ENCODE peak calls at places on chromosomes 5 and 9, in six cellular contexts. E, Z, O, Q, G and J are unnamed samples.

GRCh38 chr9:32742296-32742695 is 41.0 kb upstream of the TMEM215 start:
- DNase-seq in E (no peak), Z (peak), O (no peak), Q (no peak), G (no peak), J (no peak)

GRCh38 chr9:136484153-136485048 is 1.6 kb upstream of the SEC16A start:
- DNase-seq in E (no peak), Z (no peak), O (no peak), Q (no peak), G (no peak), J (peak)

GRCh38 chr9:108083796-108084352 is 594.3 kb upstream of the KLF4 start:
- DNase-seq in E (no peak), Z (no peak), O (no peak), Q (no peak), G (no peak), J (no peak)

GRCh38 chr9:114431003-114431402 is 43.2 kb upstream of the AKNA start:
- DNase-seq in E (no peak), Z (no peak), O (no peak), Q (no peak), G (no peak), J (no peak)

GRCh38 chr9:18595597-18595996 is 121.6 kb downstream of the ADAMTSL1 start:
- DNase-seq in E (no peak), Z (no peak), O (no peak), Q (no peak), G (no peak), J (no peak)

GRCh38 chr9:112061152-112061740 is 113.9 kb downstream of the SUSD1 start:
- DNase-seq in E (peak), Z (peak), O (peak), Q (peak), G (no peak), J (peak)

GRCh38 chr9:79236466-79236865 is 335.3 kb upstream of the TLE4 start:
- DNase-seq in E (no peak), Z (peak), O (no peak), Q (no peak), G (no peak), J (no peak)

GRCh38 chr5:158943057-158943456 is 156.7 kb downstream of the EBF1 start:
- DNase-seq in E (peak), Z (peak), O (no peak), Q (no peak), G (no peak), J (no peak)

GRCh38 chr5:27472875-27473274 is 434.5 kb upstream of the CDH9 start:
- DNase-seq in E (peak), Z (no peak), O (no peak), Q (peak), G (no peak), J (no peak)

GRCh38 chr5:36655171-36655570 is 48.8 kb downstream of the SLC1A3 start:
- DNase-seq in E (no peak), Z (peak), O (no peak), Q (no peak), G (no peak), J (no peak)

GRCh38 chr9:125807065-125807464 is 59.9 kb downstream of the PBX3 start:
- DNase-seq in E (peak), Z (peak), O (no peak), Q (no peak), G (no peak), J (no peak)